ENCODE peak calls at places on chromosome 14, in four cellular contexts. X, S, I and F are unnamed samples.

GRCh38 chr14:102949062-102949800 is 26.8 kb downstream of the AMN start:
- DNase-seq in S (peak; percentile 27), X (no peak), I (no peak), F (no peak)

GRCh38 chr14:99191663-99192621 is 80.1 kb downstream of the BCL11B start:
- DNase-seq in X (peak; percentile 53), I (no peak), S (no peak), F (peak; percentile 33)

GRCh38 chr14:58697927-58698641 is 60.3 kb downstream of the DACT1 start:
- DNase-seq in I (no peak), X (no peak), S (no peak), F (peak; percentile 74)

GRCh38 chr14:31207287-31207745 is 277 bp downstream of the HECTD1 start:
- DNase-seq in S (no peak), I (no peak), X (peak; percentile 88), F (no peak)

GRCh38 chr14:67420102-67420739 is 8.3 kb upstream of the PLEK2 start:
- DNase-seq in X (no peak), S (peak; percentile 71), I (no peak), F (peak; percentile 62)

GRCh38 chr14:75905505-75905904 is 76.3 kb downstream of the TGFB3 start:
- DNase-seq in X (peak; percentile 75), S (no peak), I (no peak), F (peak; percentile 9)

GRCh38 chr14:98548071-98548686 is 723.8 kb downstream of the BCL11B start:
- DNase-seq in I (no peak), X (no peak), S (peak; percentile 11), F (no peak)

GRCh38 chr14:84397621-84398020 is 1132.3 kb upstream of the FLRT2 start:
- DNase-seq in I (no peak), S (no peak), X (no peak), F (no peak)

GRCh38 chr14:72443991-72444431 is 449.9 kb downstream of the DPF3 start:
- DNase-seq in S (no peak), I (no peak), X (no peak), F (peak; percentile 36)

GRCh38 chr14:63902375-63902976 is 49.7 kb downstream of the SYNE2 start:
- DNase-seq in S (no peak), I (no peak), X (no peak), F (no peak)

GRCh38 chr14:81434230-81434629 is 34.1 kb upstream of the STON2 start:
- DNase-seq in X (no peak), I (no peak), S (peak; percentile 70), F (no peak)

GRCh38 chr14:105144666-105145380 is 23.8 kb downstream of the JAG2 start:
- DNase-seq in X (peak; percentile 12), I (no peak), S (no peak), F (no peak)

GRCh38 chr14:90979451-90979850 is 81.0 kb downstream of the RPS6KA5 start:
- DNase-seq in X (no peak), I (no peak), S (no peak), F (no peak)

GRCh38 chr14:69460093-69460701 is 24.3 kb upstream of the PLEKHD1 start:
- DNase-seq in X (peak; percentile 67), I (peak; percentile 79), S (peak; percentile 62), F (peak; percentile 90)

GRCh38 chr14:91299483-91300115 is 55.1 kb upstream of the GPR68 start:
- DNase-seq in S (no peak), X (no peak), I (no peak), F (no peak)

GRCh38 chr14:64910847-64911495 is 3.3 kb upstream of the CHURC1 start:
- DNase-seq in X (no peak), S (peak; percentile 35), I (peak; percentile 30), F (peak; percentile 26)

GRCh38 chr14:85453401-85453800 is 76.5 kb upstream of the FLRT2 start:
- DNase-seq in I (no peak), S (no peak), X (no peak), F (no peak)

GRCh38 chr14:69921052-69921451 is 41.8 kb downstream of the SMOC1 start:
- DNase-seq in I (no peak), S (no peak), X (peak; percentile 31), F (no peak)

GRCh38 chr14:99181804-99182520 is 90.0 kb downstream of the BCL11B start:
- DNase-seq in X (no peak), I (no peak), S (no peak), F (no peak)

GRCh38 chr14:104677506-104678332 is 11.7 kb upstream of the INF2 start:
- DNase-seq in X (peak; percentile 82), I (peak; percentile 75), S (peak; percentile 95), F (peak; percentile 74)

GRCh38 chr14:44490966-44491365 is 16.1 kb downstream of the FSCB start:
- DNase-seq in S (no peak), I (no peak), X (no peak), F (no peak)

DNA sequence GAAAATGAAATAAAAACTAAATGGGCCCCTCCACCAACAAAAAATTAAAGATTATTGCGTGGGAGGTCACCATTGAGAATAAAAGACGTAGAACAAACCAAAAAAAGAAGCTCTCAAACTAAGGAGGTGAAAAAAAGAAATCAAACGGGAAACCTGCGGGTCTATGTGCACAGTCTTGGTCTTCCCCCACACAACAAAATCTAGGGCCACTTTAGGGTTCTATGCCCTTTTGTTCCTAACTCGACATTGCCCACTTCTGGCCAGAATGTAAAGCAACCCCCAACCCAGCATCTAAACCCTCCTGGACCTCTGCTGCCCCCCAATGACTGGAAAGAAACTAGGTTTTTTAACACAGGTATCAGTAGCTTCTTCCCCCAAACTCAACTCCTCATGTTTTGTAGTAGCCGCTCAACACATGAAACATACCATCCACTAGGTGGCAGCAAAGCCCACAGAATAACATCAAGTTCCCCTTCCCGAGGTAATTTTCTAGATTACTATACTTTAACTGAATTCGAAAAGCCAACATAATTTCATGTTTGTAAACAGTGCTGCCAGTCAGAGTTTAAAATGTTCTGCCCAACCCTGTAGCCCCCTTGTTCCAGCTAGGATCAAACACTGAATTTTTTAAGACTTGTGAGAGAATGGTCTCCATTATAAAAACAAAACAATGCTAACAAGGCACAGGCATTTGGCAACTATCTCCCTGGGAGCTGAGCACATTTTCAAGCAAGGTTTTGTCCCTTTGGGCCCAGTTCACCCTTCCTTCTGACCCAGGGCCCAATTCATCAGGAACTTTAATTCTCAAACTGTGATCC is 18.7 kb downstream of the DAD1 start:
- DNase-seq in S (peak; percentile 98), X (peak; percentile 82), I (peak; percentile 78), F (peak; percentile 87)
- H3K27ac ChIP-seq in S (no peak overlapping the region), X (no peak overlapping the region), I (peak overlapping the region; percentile 80), F (peak overlapping the region; percentile 72)

GRCh38 chr14:36443374-36443773 is 76.7 kb downstream of the NKX2-1 start:
- DNase-seq in I (no peak), X (no peak), S (no peak), F (no peak)

GRCh38 chr14:36441283-36441682 is 78.7 kb downstream of the NKX2-1 start:
- DNase-seq in I (no peak), S (no peak), X (no peak), F (no peak)

GRCh38 chr14:36442824-36443241 is 77.2 kb downstream of the NKX2-1 start:
- DNase-seq in S (peak; percentile 30), I (no peak), X (no peak), F (no peak)

GRCh38 chr14:36438883-36439282 is 81.1 kb downstream of the NKX2-1 start:
- DNase-seq in S (no peak), X (no peak), I (no peak), F (no peak)
- H3K27ac ChIP-seq in S (no peak overlapping the region), X (no peak overlapping the region), I (no peak overlapping the region), F (no peak overlapping the region)

DNA sequence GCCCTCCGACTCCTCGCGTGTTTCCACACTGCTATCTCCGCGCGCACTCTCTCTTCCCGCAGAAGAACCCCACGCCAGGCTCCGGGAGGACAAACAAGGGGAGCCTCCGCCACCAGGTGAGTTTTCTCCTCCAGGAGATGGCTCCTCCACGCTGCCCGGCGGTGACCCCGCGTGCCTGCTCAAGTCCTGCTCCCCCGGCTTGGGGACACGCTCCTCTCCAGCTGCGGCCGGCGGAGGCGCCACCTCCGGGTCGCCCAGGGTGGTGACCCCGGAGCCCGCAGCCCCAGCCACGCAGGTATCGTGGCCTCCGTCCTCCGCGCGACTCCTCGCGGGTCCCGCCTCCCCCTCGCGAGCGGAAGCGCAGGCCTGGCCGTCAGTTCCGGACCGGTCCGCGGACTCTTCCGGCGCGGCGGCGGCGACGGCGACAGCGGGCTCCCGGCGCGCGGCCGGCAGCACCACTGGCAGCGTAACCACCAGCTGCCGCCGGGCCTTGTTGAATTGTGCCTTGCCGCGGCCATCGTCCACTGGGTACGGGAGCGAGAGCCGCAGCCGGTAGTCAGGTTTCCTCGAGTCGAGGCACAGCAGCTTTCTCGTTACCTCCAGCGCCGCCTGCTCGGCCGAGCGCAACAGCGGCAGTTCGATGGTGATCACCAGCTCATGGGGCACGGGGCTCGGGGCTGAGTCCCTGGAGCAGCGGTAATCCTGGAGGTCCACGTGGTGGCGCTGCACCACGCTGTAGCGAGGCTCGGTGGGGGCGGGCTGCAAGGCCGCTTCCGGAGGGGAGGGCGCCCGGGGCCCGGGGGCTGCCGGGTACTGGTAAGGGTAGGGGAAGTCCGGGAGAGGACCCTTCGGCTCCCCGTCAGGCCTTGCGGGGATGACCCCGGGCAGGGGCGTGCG is 1.1 kb downstream of the DNAAF2 start:
- DNase-seq in X (peak; percentile 91), S (peak; percentile 98), I (peak; percentile 86), F (peak; percentile 94)
- H3K27ac ChIP-seq in X (peak overlapping the region; percentile 81), S (peak overlapping the region; percentile 99), I (peak overlapping the region; percentile 94), F (peak overlapping the region; percentile 80)

DNA sequence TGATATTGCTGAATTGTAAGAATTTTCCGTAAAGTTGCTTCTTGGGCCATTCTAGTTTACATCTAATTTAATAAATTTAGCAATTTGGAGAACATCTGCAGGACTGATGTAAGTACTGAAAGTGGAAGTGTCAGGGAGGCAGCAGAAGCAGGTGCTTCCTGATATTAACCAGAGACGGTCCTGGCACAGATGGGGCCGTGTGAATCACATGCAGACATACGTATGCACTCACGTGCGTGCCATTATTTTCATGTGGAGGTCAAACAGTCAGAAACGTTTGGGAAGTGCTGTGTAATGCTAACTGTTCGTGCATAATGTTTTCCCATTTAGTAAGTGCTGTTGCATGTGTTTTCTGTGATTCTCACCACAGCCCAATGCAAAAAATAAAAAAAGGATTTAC is 87.8 kb upstream of the DYNC1H1 start:
- DNase-seq in I (no peak), X (peak; percentile 79), S (no peak), F (peak; percentile 48)
- H3K27ac ChIP-seq in I (no peak overlapping the region), X (no peak overlapping the region), S (no peak overlapping the region), F (no peak overlapping the region)